ENCODE peak calls at places on chromosomes 3 and 15, in seven cellular contexts. Q is SK-N-SH, E is K562, P is GM12878, K is T47D, F is H1, I is HCT116. O is an unnamed sample.
A peak's percentile ranks its signal among the peaks of the same experiment; 100 is the strongest.

GRCh38 chr3:40843851-40844548 is 319.2 kb downstream of the ZNF621 start:
- DNase-seq in Q (peak; percentile 5), E (no peak), P (no peak), K (no peak), F (no peak), I (no peak), O (peak; percentile 55)

GRCh38 chr3:4656059-4656458 is 162.9 kb downstream of the ITPR1 start:
- DNase-seq in Q (peak; percentile 69), E (peak; percentile 64), P (no peak), K (peak; percentile 91), F (peak; percentile 64), I (peak; percentile 56), O (peak; percentile 30)

GRCh38 chr3:105118905-105119304 is 247.8 kb upstream of the ALCAM start:
- DNase-seq in Q (no peak), E (no peak), P (no peak), K (no peak), F (no peak), I (no peak), O (no peak)

GRCh38 chr3:161117646-161118045 is 12.5 kb upstream of the B3GALNT1 start:
- DNase-seq in Q (no peak), E (no peak), P (no peak), K (no peak), F (no peak), I (no peak), O (no peak)

GRCh38 chr3:113148814-113149213 is 62.5 kb upstream of the BOC start:
- DNase-seq in Q (no peak), E (no peak), P (no peak), K (peak; percentile 3), F (no peak), I (no peak), O (no peak)

GRCh38 chr15:63340353-63340752 is 41.3 kb downstream of the CA12 start:
- DNase-seq in Q (no peak), E (no peak), P (no peak), K (no peak), F (no peak), I (no peak), O (no peak)

GRCh38 chr3:50610181-50610971 is 1.2 kb downstream of the CISH start:
- DNase-seq in Q (no peak), E (no peak), P (no peak), K (peak; percentile 51), F (no peak), I (no peak), O (no peak)

GRCh38 chr3:15768421-15769255 is 29.1 kb downstream of the ANKRD28 start:
- DNase-seq in Q (no peak), E (no peak), P (peak; percentile 65), K (peak; percentile 33), F (no peak), I (peak; percentile 89), O (peak; percentile 83)

GRCh38 chr3:126152458-126152857 is 27.9 kb downstream of the ALDH1L1 start:
- DNase-seq in Q (no peak), E (no peak), P (no peak), K (no peak), F (no peak), I (no peak), O (no peak)

GRCh38 chr3:134627831-134628230 is 23.0 kb downstream of the KY start:
- DNase-seq in Q (no peak), E (no peak), P (no peak), K (peak; percentile 44), F (peak; percentile 32), I (no peak), O (no peak)

GRCh38 chr15:70435369-70435768 is 328.0 kb downstream of the UACA start:
- DNase-seq in Q (no peak), E (no peak), P (no peak), K (peak; percentile 36), F (no peak), I (no peak), O (no peak)

GRCh38 chr3:86960551-86960950 is 30.4 kb downstream of the VGLL3 start:
- DNase-seq in Q (no peak), E (no peak), P (no peak), K (no peak), F (no peak), I (no peak), O (no peak)

GRCh38 chr3:126135398-126136076 is 44.8 kb downstream of the ALDH1L1 start:
- DNase-seq in Q (peak; percentile 6), E (no peak), P (no peak), K (no peak), F (peak; percentile 38), I (no peak), O (no peak)

GRCh38 chr3:15450611-15451467 is 23.4 kb downstream of the EAF1 start:
- DNase-seq in Q (no peak), E (no peak), P (no peak), K (peak; percentile 22), F (no peak), I (no peak), O (no peak)

GRCh38 chr3:186536883-186537553 is 7.2 kb downstream of the CRYGS start:
- DNase-seq in Q (no peak), E (no peak), P (no peak), K (no peak), F (no peak), I (no peak), O (no peak)

GRCh38 chr3:186530415-186530814 is 13.8 kb downstream of the CRYGS start:
- DNase-seq in Q (no peak), E (no peak), P (no peak), K (no peak), F (no peak), I (no peak), O (no peak)

GRCh38 chr3:186534113-186534669 is 10.0 kb downstream of the CRYGS start:
- DNase-seq in Q (no peak), E (no peak), P (peak; percentile 95), K (no peak), F (no peak), I (no peak), O (no peak)

GRCh38 chr3:186529204-186529999 is 14.8 kb downstream of the CRYGS start:
- DNase-seq in Q (no peak), E (no peak), P (no peak), K (peak; percentile 60), F (no peak), I (no peak), O (no peak)

GRCh38 chr3:186532641-186533072 is 11.5 kb downstream of the CRYGS start:
- DNase-seq in Q (peak; percentile 68), E (no peak), P (peak; percentile 77), K (no peak), F (no peak), I (no peak), O (no peak)
- TF ChIP-seq JUND in Q (no peak), E (no peak), P (peak; percentile 50), K (no peak), F (no peak), I (no peak), O (no peak)

DNA sequence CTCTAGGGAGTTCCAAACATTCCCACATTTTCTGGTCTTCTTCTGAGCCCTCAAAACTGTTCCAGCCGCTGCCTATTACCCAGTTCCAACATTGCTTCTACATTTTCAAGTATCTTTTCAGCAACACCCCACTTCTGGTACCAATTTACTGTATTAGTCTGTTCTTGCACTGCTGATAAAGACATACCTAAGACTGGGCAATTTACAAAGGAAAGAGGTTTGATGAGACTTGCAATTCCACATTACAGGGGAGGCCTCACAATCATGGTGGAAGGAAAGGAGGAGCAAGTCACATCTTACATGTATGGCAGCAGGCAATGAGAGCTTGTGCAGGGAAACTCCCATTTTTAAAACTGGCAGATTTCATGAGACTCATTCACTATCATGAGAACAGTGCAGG is 629.1 kb upstream of the NR2F2 start:
- DNase-seq in Q (no peak), E (no peak), P (no peak), K (no peak), F (no peak), I (no peak), O (no peak)
- TF ChIP-seq JUND in Q (no peak), E (no peak), P (no peak), K (no peak), F (no peak), I (no peak), O (no peak)

GRCh38 chr3:143972495-143973351 is 1.1 kb downstream of the DIPK2A start:
- DNase-seq in Q (peak; percentile 60), E (peak; percentile 30), P (peak; percentile 53), K (peak; percentile 92), F (peak; percentile 76), I (peak; percentile 63), O (peak; percentile 57)

GRCh38 chr3:143974877-143975238 is 3.2 kb downstream of the DIPK2A start:
- DNase-seq in Q (no peak), E (peak; percentile 33), P (no peak), K (no peak), F (no peak), I (no peak), O (no peak)

GRCh38 chr3:143974181-143974876 is 2.7 kb downstream of the DIPK2A start:
- DNase-seq in Q (no peak), E (no peak), P (no peak), K (no peak), F (no peak), I (no peak), O (no peak)

GRCh38 chr3:143972155-143972494 is 502 bp downstream of the DIPK2A start:
- DNase-seq in Q (no peak), E (no peak), P (no peak), K (no peak), F (no peak), I (no peak), O (no peak)

GRCh38 chr3:143973352-143974021 is 1.9 kb downstream of the DIPK2A start:
- DNase-seq in Q (no peak), E (no peak), P (no peak), K (no peak), F (no peak), I (no peak), O (peak; percentile 71)
- TF ChIP-seq JUND in Q (no peak), E (no peak), P (no peak), K (no peak), F (no peak), I (no peak), O (no peak)

GRCh38 chr3:37646865-37647264 is 214.8 kb upstream of the CTDSPL start:
- DNase-seq in Q (no peak), E (no peak), P (no peak), K (no peak), F (no peak), I (no peak), O (no peak)

GRCh38 chr3:37642959-37643598 is 218.6 kb upstream of the CTDSPL start:
- DNase-seq in Q (no peak), E (no peak), P (no peak), K (no peak), F (no peak), I (no peak), O (no peak)

GRCh38 chr3:37640636-37641375 is 220.9 kb upstream of the CTDSPL start:
- DNase-seq in Q (no peak), E (no peak), P (no peak), K (no peak), F (no peak), I (no peak), O (no peak)

GRCh38 chr3:37641556-37641955 is 220.1 kb upstream of the CTDSPL start:
- DNase-seq in Q (no peak), E (no peak), P (no peak), K (no peak), F (no peak), I (no peak), O (no peak)

DNA sequence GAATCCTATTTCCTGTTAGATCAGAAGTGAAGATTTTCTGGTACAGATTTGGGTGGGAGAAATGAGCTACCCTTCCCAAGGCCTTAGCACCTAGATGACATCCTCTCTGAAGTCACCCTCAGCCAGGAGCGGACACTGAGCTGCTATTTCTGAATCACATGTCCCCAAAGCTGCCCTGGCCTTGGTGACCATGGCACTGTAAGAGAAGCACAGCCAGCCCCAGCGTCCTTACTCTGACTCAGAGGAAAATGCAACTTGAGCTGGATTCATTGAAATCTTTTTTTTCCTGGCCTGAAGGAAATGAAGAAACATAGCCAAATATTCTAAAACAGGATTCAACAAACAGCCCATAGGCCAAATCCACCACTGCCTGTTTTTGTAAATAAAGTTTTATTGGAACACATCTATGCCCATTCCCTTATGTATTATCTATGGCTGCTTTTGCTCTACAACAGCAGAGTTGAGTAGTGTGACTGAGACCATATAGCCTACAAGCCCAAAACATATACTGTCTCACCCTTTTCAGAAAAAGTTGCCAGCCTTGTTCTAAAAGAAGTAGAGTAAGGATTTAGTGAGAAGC is 215.8 kb upstream of the CTDSPL start:
- DNase-seq in Q (no peak), E (no peak), P (no peak), K (no peak), F (no peak), I (no peak), O (no peak)
- TF ChIP-seq JUND in Q (no peak), E (no peak), P (no peak), K (no peak), F (no peak), I (no peak), O (no peak)